ENCODE peak calls at places on chromosomes 4 and X, in seven cellular contexts. A, L, G, Y, S, N and C are unnamed samples.

GRCh38 chr4:99395595-99396364 is 39.4 kb downstream of the ADH7 start:
- DNase-seq in G (no peak), A (no peak), Y (no peak), N (no peak), L (no peak), S (no peak), C (no peak)

GRCh38 chr4:55765070-55765469 is 54.5 kb upstream of the EXOC1L start:
- DNase-seq in N (no peak), G (no peak), Y (no peak), A (no peak), L (no peak), S (no peak), C (no peak)

GRCh38 chr4:126939401-126939800 is 693.4 kb upstream of the INTU start:
- DNase-seq in A (no peak), N (no peak), S (no peak), G (no peak), Y (peak), L (no peak), C (no peak)

GRCh38 chr4:173500841-173501591 is 29.0 kb downstream of the HAND2 start:
- DNase-seq in Y (no peak), A (peak), G (no peak), N (no peak), L (no peak), S (no peak), C (no peak)

GRCh38 chrX:114583646-114584433 is at the start of gene HTR2C:
- DNase-seq in G (no peak), A (peak), S (no peak), N (no peak), L (no peak), Y (no peak), C (no peak)

GRCh38 chr4:152189451-152190179 is 346.3 kb downstream of the FBXW7 start:
- DNase-seq in A (peak), G (no peak), N (peak), S (no peak), L (no peak), Y (no peak), C (no peak)

GRCh38 chr4:113673450-113673849 is 88.1 kb downstream of the CAMK2D start:
- DNase-seq in G (peak), Y (no peak), L (no peak), S (no peak), N (peak), A (no peak), C (peak)

GRCh38 chr4:138078751-138079150 is 163.4 kb downstream of the SLC7A11 start:
- DNase-seq in Y (no peak), G (no peak), S (no peak), A (no peak), N (no peak), L (no peak), C (no peak)

GRCh38 chr4:12875640-12876243 is 608.4 kb downstream of the RAB28 start:
- DNase-seq in L (no peak), G (no peak), N (no peak), A (no peak), Y (no peak), S (no peak), C (no peak)

GRCh38 chr4:73904491-73904890 is 35.3 kb downstream of the CXCL1 start:
- DNase-seq in N (no peak), S (no peak), Y (peak), A (no peak), L (no peak), G (no peak), C (no peak)

GRCh38 chr4:84852081-84852480 is 114.4 kb downstream of the WDFY3 start:
- DNase-seq in S (no peak), L (no peak), A (no peak), N (no peak), G (no peak), Y (no peak), C (no peak)

GRCh38 chrX:154082396-154083133 is 15.0 kb downstream of the MECP2 start:
- DNase-seq in N (no peak), L (no peak), Y (no peak), S (no peak), A (no peak), G (no peak), C (peak)

GRCh38 chr4:74284074-74284473 is 24.2 kb upstream of the EPGN start:
- DNase-seq in Y (peak), L (no peak), A (no peak), S (no peak), N (no peak), G (no peak), C (no peak)

GRCh38 chrX:13649823-13650222 is 3.1 kb upstream of the TCEANC start:
- DNase-seq in G (no peak), A (no peak), Y (no peak), S (no peak), L (no peak), N (no peak), C (no peak)

GRCh38 chr4:10160280-10160856 is 43.8 kb upstream of the WDR1 start:
- DNase-seq in G (no peak), S (no peak), L (no peak), A (no peak), Y (no peak), N (no peak), C (no peak)

GRCh38 chr4:69957209-69957608 is 8.3 kb downstream of the CSN2 start:
- DNase-seq in G (no peak), N (no peak), Y (no peak), L (no peak), A (no peak), S (no peak), C (no peak)

GRCh38 chr4:98343640-98344039 is 82.5 kb downstream of the RAP1GDS1 start:
- DNase-seq in A (no peak), G (no peak), L (no peak), S (no peak), Y (no peak), N (no peak), C (no peak)

GRCh38 chr4:87451537-87451936 is 29.2 kb downstream of the NUDT9 start:
- DNase-seq in G (no peak), S (no peak), Y (no peak), L (no peak), N (no peak), A (no peak), C (no peak)

GRCh38 chr4:187135878-187136277 is 412.2 kb upstream of the FAT1 start:
- DNase-seq in L (no peak), A (no peak), Y (no peak), G (no peak), N (no peak), S (no peak), C (no peak)

GRCh38 chr4:4182835-4183568 is 43.7 kb downstream of the OTOP1 start:
- DNase-seq in L (peak), G (no peak), A (peak), S (peak), Y (no peak), N (peak), C (peak)

GRCh38 chr4:6788123-6788522 is 5.6 kb downstream of the KIAA0232 start:
- DNase-seq in A (no peak), L (no peak), G (no peak), Y (no peak), S (no peak), N (no peak), C (no peak)

GRCh38 chr4:142293536-142293935 is 552.6 kb downstream of the INPP4B start:
- DNase-seq in Y (no peak), A (no peak), G (no peak), S (no peak), L (no peak), N (no peak), C (no peak)

GRCh38 chrX:97498093-97498492 is 614.4 kb downstream of the RPA4 start:
- DNase-seq in G (no peak), L (no peak), A (no peak), Y (no peak), N (no peak), S (no peak), C (no peak)

GRCh38 chrX:104112326-104112951 is at the start of gene ZCCHC18:
- DNase-seq in A (peak), S (peak), Y (no peak), N (peak), G (peak), L (peak), C (peak)

GRCh38 chrX:15909605-15910004 is 55.0 kb upstream of the AP1S2 start:
- DNase-seq in S (no peak), A (no peak), G (no peak), N (no peak), L (no peak), Y (no peak), C (no peak)

GRCh38 chr4:73741140-73741749 is 876 bp downstream of the CXCL8 start:
- DNase-seq in L (no peak), G (no peak), S (no peak), Y (no peak), A (no peak), N (no peak), C (no peak)

GRCh38 chr4:73864365-73864764 is 4.8 kb upstream of the CXCL1 start:
- DNase-seq in L (no peak), A (peak), S (no peak), N (peak), Y (no peak), G (no peak), C (no peak)

GRCh38 chrX:45756562-45756961 is 555.9 kb upstream of the DIPK2B start:
- DNase-seq in L (peak), S (no peak), G (no peak), Y (no peak), N (no peak), A (no peak), C (no peak)

GRCh38 chr4:2733844-2734574 is 22.1 kb downstream of the TNIP2 start:
- DNase-seq in A (no peak), Y (no peak), L (no peak), S (no peak), N (no peak), G (no peak), C (no peak)

GRCh38 chr4:68535976-68536375 is 40.1 kb downstream of the UGT2B17 start:
- DNase-seq in Y (no peak), N (no peak), L (no peak), S (no peak), A (no peak), G (no peak), C (no peak)
- TF ChIP-seq CTCF in Y (no peak), N (no peak), L (no peak), S (no peak), A (no peak), G (no peak), C (no peak)

GRCh38 chr4:7799723-7800122 is 139.9 kb downstream of the AFAP1 start:
- DNase-seq in L (no peak), G (no peak), S (no peak), A (no peak), N (no peak), Y (no peak), C (no peak)

GRCh38 chr4:7800996-7801395 is 138.7 kb downstream of the AFAP1 start:
- DNase-seq in N (no peak), S (no peak), G (no peak), A (no peak), L (no peak), Y (no peak), C (no peak)

GRCh38 chr4:7802093-7802726 is 137.5 kb downstream of the AFAP1 start:
- DNase-seq in L (peak), A (peak), N (peak), G (no peak), S (peak), Y (peak), C (peak)

GRCh38 chr4:7799306-7799705 is 140.4 kb downstream of the AFAP1 start:
- DNase-seq in A (no peak), L (no peak), N (no peak), G (no peak), S (no peak), Y (no peak), C (no peak)

DNA sequence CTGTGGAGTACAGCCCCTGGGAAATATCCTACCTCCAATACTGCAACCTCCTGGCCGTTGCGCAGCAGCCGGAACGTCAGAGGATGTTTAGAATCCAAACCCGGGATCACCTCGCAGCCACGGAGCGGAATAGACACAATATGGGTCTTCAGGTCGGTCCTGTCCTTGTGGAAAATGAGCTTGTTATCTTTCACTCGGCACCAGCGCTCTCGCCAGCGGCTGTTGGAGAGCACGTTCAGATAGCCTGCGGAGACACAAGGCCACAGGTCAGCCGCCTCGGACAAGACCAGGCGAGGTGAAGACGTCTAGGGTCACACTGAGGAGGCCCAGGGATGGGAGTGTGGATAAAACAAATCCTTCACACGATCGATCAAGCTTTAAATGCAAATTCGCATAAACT is 139.3 kb downstream of the AFAP1 start:
- DNase-seq in L (no peak), G (no peak), Y (no peak), N (no peak), A (no peak), S (no peak), C (no peak)
- TF ChIP-seq CTCF in L (no peak), G (no peak), Y (no peak), N (no peak), A (no peak), S (no peak), C (no peak)

GRCh38 chr4:124206779-124207605 is 505.5 kb downstream of the ANKRD50 start:
- DNase-seq in A (no peak), G (no peak), Y (peak), S (no peak), N (no peak), L (peak), C (no peak)

GRCh38 chr4:124199185-124199584 is 513.3 kb downstream of the ANKRD50 start:
- DNase-seq in Y (no peak), S (no peak), A (no peak), G (no peak), L (no peak), N (no peak), C (no peak)

GRCh38 chr4:124203613-124204284 is 508.8 kb downstream of the ANKRD50 start:
- DNase-seq in N (no peak), S (no peak), G (no peak), Y (peak), A (no peak), L (no peak), C (no peak)

GRCh38 chr4:124199755-124200154 is 512.8 kb downstream of the ANKRD50 start:
- DNase-seq in S (no peak), A (no peak), N (no peak), Y (no peak), G (no peak), L (peak), C (no peak)

GRCh38 chr4:124202106-124202505 is 510.4 kb downstream of the ANKRD50 start:
- DNase-seq in A (no peak), L (no peak), Y (no peak), S (no peak), G (no peak), N (no peak), C (no peak)
- TF ChIP-seq CTCF in A (no peak), L (no peak), Y (no peak), S (no peak), G (no peak), N (no peak), C (no peak)

GRCh38 chrX:121333942-121334341 is 286.5 kb downstream of the GLUD2 start:
- DNase-seq in L (no peak), S (no peak), Y (no peak), N (peak), G (no peak), A (no peak), C (no peak)
- TF ChIP-seq CTCF in L (peak), S (no peak), Y (no peak), N (peak), G (no peak), A (peak), C (no peak)

GRCh38 chr4:15751155-15751554 is 27.0 kb upstream of the CD38 start:
- DNase-seq in N (no peak), L (no peak), A (no peak), S (no peak), Y (no peak), G (no peak), C (no peak)
- TF ChIP-seq CTCF in N (no peak), L (no peak), A (no peak), S (no peak), Y (no peak), G (no peak), C (no peak)

GRCh38 chr4:80070880-80071620 is 2.0 kb downstream of the ANTXR2 start:
- DNase-seq in N (no peak), Y (no peak), G (no peak), A (no peak), L (no peak), S (no peak), C (no peak)

GRCh38 chr4:80074059-80074458 is 1.0 kb upstream of the ANTXR2 start:
- DNase-seq in L (no peak), S (no peak), Y (no peak), N (no peak), A (no peak), G (no peak), C (no peak)

GRCh38 chr4:80071643-80072606 is 1.1 kb downstream of the ANTXR2 start:
- DNase-seq in G (peak), S (no peak), A (peak), L (peak), Y (no peak), N (no peak), C (peak)

GRCh38 chr4:80073362-80074008 is 456 bp upstream of the ANTXR2 start:
- DNase-seq in S (no peak), Y (no peak), G (no peak), L (no peak), A (peak), N (peak), C (peak)

GRCh38 chr4:80072607-80073361 is at the start of gene ANTXR2:
- DNase-seq in Y (peak), A (peak), N (peak), L (peak), G (peak), S (peak), C (peak)
- TF ChIP-seq CTCF in Y (peak), A (no peak), N (no peak), L (no peak), G (no peak), S (no peak), C (no peak)